ENCODE peak calls at places on chromosome 18, in six cellular contexts. One of them, this sample, is unnamed.
A peak's percentile ranks its signal among the peaks of the same experiment; 100 is the strongest.

GRCh38 chr18:37238271-37238670 is 327.3 kb downstream of the CELF4 start:
- DNase-seq in spleen: no peak
- DNase-seq in heart left ventricle: no peak
- DNase-seq in IMR-90: no peak
- DNase-seq in HCT116: no peak
- DNase-seq in A549: no peak
- DNase-seq in this sample: no peak

GRCh38 chr18:55781481-55781957 is 193.5 kb upstream of the TCF4 start:
- DNase-seq in A549: peak; percentile 7
- DNase-seq in spleen: no peak
- DNase-seq in IMR-90: peak; percentile 77
- DNase-seq in HCT116: no peak
- DNase-seq in heart left ventricle: peak; percentile 57
- DNase-seq in this sample: no peak

GRCh38 chr18:2651981-2652380 is 3.5 kb upstream of the SMCHD1 start:
- DNase-seq in heart left ventricle: no peak
- DNase-seq in A549: no peak
- DNase-seq in spleen: no peak
- DNase-seq in HCT116: no peak
- DNase-seq in IMR-90: no peak
- DNase-seq in this sample: no peak

GRCh38 chr18:69567813-69568488 is 167.3 kb downstream of the DOK6 start:
- DNase-seq in spleen: no peak
- DNase-seq in A549: no peak
- DNase-seq in HCT116: no peak
- DNase-seq in heart left ventricle: no peak
- DNase-seq in IMR-90: no peak
- DNase-seq in this sample: no peak

GRCh38 chr18:45974088-45974536 is 7.0 kb upstream of the EPG5 start:
- DNase-seq in HCT116: peak; percentile 63
- DNase-seq in IMR-90: peak; percentile 86
- DNase-seq in A549: peak; percentile 21
- DNase-seq in spleen: no peak
- DNase-seq in heart left ventricle: peak; percentile 27
- DNase-seq in this sample: no peak

GRCh38 chr18:79399275-79400081 is 3.7 kb downstream of the NFATC1 start:
- DNase-seq in HCT116: no peak
- DNase-seq in spleen: peak; percentile 91
- DNase-seq in A549: no peak
- DNase-seq in IMR-90: no peak
- DNase-seq in heart left ventricle: no peak
- DNase-seq in this sample: no peak

GRCh38 chr18:57806891-57807280 is 3.8 kb upstream of the ATP8B1 start:
- DNase-seq in A549: peak; percentile 24
- DNase-seq in IMR-90: peak; percentile 89
- DNase-seq in HCT116: no peak
- DNase-seq in heart left ventricle: no peak
- DNase-seq in spleen: no peak
- DNase-seq in this sample: no peak

GRCh38 chr18:34350778-34351177 is 126.1 kb upstream of the NOL4 start:
- DNase-seq in spleen: no peak
- DNase-seq in HCT116: no peak
- DNase-seq in heart left ventricle: no peak
- DNase-seq in IMR-90: no peak
- DNase-seq in A549: no peak
- DNase-seq in this sample: no peak

GRCh38 chr18:76803814-76804213 is 18.5 kb upstream of the ZNF236 start:
- DNase-seq in IMR-90: peak; percentile 52
- DNase-seq in HCT116: no peak
- DNase-seq in A549: peak; percentile 55
- DNase-seq in spleen: no peak
- DNase-seq in heart left ventricle: peak; percentile 56
- DNase-seq in this sample: no peak

GRCh38 chr18:78983530-78983929 is 3.9 kb downstream of the SALL3 start:
- DNase-seq in HCT116: no peak
- DNase-seq in IMR-90: no peak
- DNase-seq in A549: no peak
- DNase-seq in heart left ventricle: no peak
- DNase-seq in spleen: no peak
- DNase-seq in this sample: no peak

GRCh38 chr18:27839141-27839540 is 337.8 kb downstream of the CDH2 start:
- DNase-seq in HCT116: no peak
- DNase-seq in spleen: no peak
- DNase-seq in IMR-90: peak; percentile 66
- DNase-seq in A549: peak; percentile 27
- DNase-seq in heart left ventricle: no peak
- DNase-seq in this sample: no peak

GRCh38 chr18:51417643-51418483 is 220.4 kb upstream of the MEX3C start:
- DNase-seq in spleen: no peak
- DNase-seq in HCT116: no peak
- DNase-seq in IMR-90: no peak
- DNase-seq in A549: no peak
- DNase-seq in heart left ventricle: no peak
- DNase-seq in this sample: no peak

GRCh38 chr18:62759704-62760402 is 44.5 kb downstream of the PHLPP1 start:
- DNase-seq in IMR-90: peak; percentile 76
- DNase-seq in heart left ventricle: no peak
- DNase-seq in A549: no peak
- DNase-seq in HCT116: no peak
- DNase-seq in spleen: no peak
- DNase-seq in this sample: no peak

GRCh38 chr18:39184176-39184575 is 1618.6 kb upstream of the CELF4 start:
- DNase-seq in IMR-90: no peak
- DNase-seq in spleen: no peak
- DNase-seq in HCT116: no peak
- DNase-seq in heart left ventricle: no peak
- DNase-seq in A549: no peak
- DNase-seq in this sample: no peak

GRCh38 chr18:51803029-51803428 is 537.0 kb upstream of the DCC start:
- DNase-seq in HCT116: no peak
- DNase-seq in heart left ventricle: no peak
- DNase-seq in IMR-90: no peak
- DNase-seq in A549: no peak
- DNase-seq in spleen: no peak
- DNase-seq in this sample: no peak

GRCh38 chr18:36312806-36313395 is 15.4 kb downstream of the FHOD3 start:
- DNase-seq in IMR-90: peak; percentile 39
- DNase-seq in A549: no peak
- DNase-seq in heart left ventricle: no peak
- DNase-seq in HCT116: no peak
- DNase-seq in spleen: no peak
- DNase-seq in this sample: no peak

GRCh38 chr18:26051845-26052244 is 38.6 kb downstream of the SS18 start:
- DNase-seq in HCT116: no peak
- DNase-seq in spleen: no peak
- DNase-seq in heart left ventricle: no peak
- DNase-seq in IMR-90: no peak
- DNase-seq in A549: no peak
- DNase-seq in this sample: no peak

GRCh38 chr18:47930086-47930843 is at the start of gene SMAD2:
- DNase-seq in IMR-90: peak; percentile 35
- DNase-seq in heart left ventricle: peak; percentile 88
- DNase-seq in HCT116: peak; percentile 60
- DNase-seq in A549: peak; percentile 15
- DNase-seq in spleen: peak; percentile 97
- DNase-seq in this sample: peak; percentile 60

GRCh38 chr18:74153377-74153776 is 5.1 kb downstream of the TIMM21 start:
- DNase-seq in spleen: no peak
- DNase-seq in heart left ventricle: no peak
- DNase-seq in HCT116: no peak
- DNase-seq in IMR-90: no peak
- DNase-seq in A549: no peak
- DNase-seq in this sample: no peak

GRCh38 chr18:57009836-57010235 is 137.1 kb upstream of the BOD1L2 start:
- DNase-seq in HCT116: no peak
- DNase-seq in A549: no peak
- DNase-seq in heart left ventricle: no peak
- DNase-seq in IMR-90: no peak
- DNase-seq in spleen: no peak
- DNase-seq in this sample: no peak

GRCh38 chr18:22099925-22100324 is 69.5 kb upstream of the GATA6 start:
- DNase-seq in spleen: no peak
- DNase-seq in A549: no peak
- DNase-seq in IMR-90: no peak
- DNase-seq in HCT116: no peak
- DNase-seq in heart left ventricle: no peak
- DNase-seq in this sample: no peak

GRCh38 chr18:80200171-80200931 is 47.0 kb downstream of the PARD6G start:
- DNase-seq in heart left ventricle: no peak
- DNase-seq in spleen: no peak
- DNase-seq in A549: peak; percentile 7
- DNase-seq in IMR-90: peak; percentile 17
- DNase-seq in HCT116: no peak
- DNase-seq in this sample: no peak

GRCh38 chr18:22066083-22066485 is 103.3 kb upstream of the GATA6 start:
- DNase-seq in heart left ventricle: no peak
- DNase-seq in spleen: peak; percentile 21
- DNase-seq in A549: no peak
- DNase-seq in IMR-90: no peak
- DNase-seq in HCT116: no peak
- DNase-seq in this sample: no peak

DNA sequence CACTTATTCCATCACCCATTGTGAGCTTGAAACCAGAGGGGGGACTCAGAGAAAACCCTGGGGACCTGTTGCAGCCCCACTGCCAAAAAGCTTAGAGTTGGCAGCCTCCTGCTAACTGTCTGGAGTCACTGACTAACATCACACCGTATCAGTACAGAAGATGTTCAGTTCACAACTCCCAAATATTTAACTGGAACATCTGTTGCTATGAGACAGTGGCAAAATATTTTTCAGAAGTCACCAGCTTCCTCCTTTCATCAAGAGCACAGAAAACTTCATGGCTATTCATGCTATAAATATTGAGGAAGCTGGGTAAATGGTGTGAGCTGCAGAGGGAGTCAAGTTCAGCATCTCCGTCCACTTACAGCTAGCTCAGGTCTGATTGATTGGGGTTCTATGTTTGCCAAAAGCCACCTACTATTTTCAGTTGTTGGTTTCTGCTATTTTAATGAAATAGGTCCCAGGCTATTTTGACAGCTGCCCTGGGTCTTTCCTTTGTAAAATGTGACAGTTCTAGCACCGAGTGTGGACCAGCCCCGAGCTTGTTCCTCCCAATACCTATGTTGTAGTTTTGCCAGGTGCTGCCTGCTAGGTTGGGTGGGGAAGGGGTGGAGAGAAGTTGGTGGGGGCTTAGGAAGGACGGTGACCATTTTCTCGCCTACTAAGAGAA is 9.8 kb downstream of the TUBB6 start:
- DNase-seq in A549: no peak
- DNase-seq in spleen: no peak
- DNase-seq in IMR-90: peak; percentile 85
- DNase-seq in heart left ventricle: no peak
- DNase-seq in HCT116: no peak
- DNase-seq in this sample: no peak
- H3K4me1 ChIP-seq in A549: no peaks in the 10 kb centered on the region
- H3K4me1 ChIP-seq in spleen: peaks cover 6% of the 10 kb centered on the region
- H3K4me1 ChIP-seq in IMR-90: peaks cover 17% of the 10 kb centered on the region
- H3K4me1 ChIP-seq in heart left ventricle: peaks cover 58% of the 10 kb centered on the region
- H3K4me1 ChIP-seq in HCT116: no peaks in the 10 kb centered on the region
- H3K4me1 ChIP-seq in this sample: peaks cover 57% of the 10 kb centered on the region

GRCh38 chr18:13563390-13563805 is 163.0 kb downstream of the FAM210A start:
- DNase-seq in IMR-90: no peak
- DNase-seq in A549: no peak
- DNase-seq in heart left ventricle: no peak
- DNase-seq in HCT116: no peak
- DNase-seq in spleen: no peak
- DNase-seq in this sample: no peak

GRCh38 chr18:13565228-13565627 is 161.1 kb downstream of the FAM210A start:
- DNase-seq in HCT116: no peak
- DNase-seq in A549: no peak
- DNase-seq in spleen: no peak
- DNase-seq in IMR-90: no peak
- DNase-seq in heart left ventricle: peak; percentile 69
- DNase-seq in this sample: no peak

GRCh38 chr18:13564579-13564978 is 161.8 kb downstream of the FAM210A start:
- DNase-seq in A549: no peak
- DNase-seq in IMR-90: no peak
- DNase-seq in HCT116: no peak
- DNase-seq in spleen: no peak
- DNase-seq in heart left ventricle: peak; percentile 65
- DNase-seq in this sample: no peak

GRCh38 chr18:13560306-13560705 is 166.1 kb downstream of the FAM210A start:
- DNase-seq in heart left ventricle: no peak
- DNase-seq in IMR-90: no peak
- DNase-seq in A549: no peak
- DNase-seq in spleen: no peak
- DNase-seq in HCT116: no peak
- DNase-seq in this sample: no peak

DNA sequence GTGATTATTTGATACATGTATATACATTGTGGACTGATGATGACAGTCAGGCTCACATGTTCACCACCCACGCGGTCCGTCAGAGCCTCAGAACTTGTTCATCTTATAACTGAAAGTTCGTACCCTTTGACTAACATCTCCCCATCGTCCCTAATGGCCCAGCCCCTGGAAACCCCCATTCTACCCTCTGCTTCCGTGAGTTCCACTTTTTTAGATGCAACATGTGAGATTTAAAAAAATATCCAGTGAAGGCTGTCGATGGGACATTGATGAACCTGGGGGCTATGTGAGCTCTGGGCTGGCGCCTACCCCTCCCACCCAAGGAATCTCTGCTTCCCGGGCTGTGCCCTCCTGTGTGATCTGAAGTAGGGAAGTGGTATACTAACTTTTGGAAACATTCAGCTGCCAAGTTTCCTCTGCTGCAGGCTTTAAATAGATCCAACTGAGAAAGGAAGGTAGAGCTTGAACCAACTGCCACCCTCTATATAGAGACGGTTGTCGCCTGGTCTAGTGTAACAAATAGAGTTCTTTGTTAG is 163.8 kb downstream of the FAM210A start:
- DNase-seq in IMR-90: no peak
- DNase-seq in spleen: no peak
- DNase-seq in heart left ventricle: no peak
- DNase-seq in HCT116: no peak
- DNase-seq in A549: no peak
- DNase-seq in this sample: no peak
- TF ChIP-seq POLR2A in IMR-90: no peak
- TF ChIP-seq POLR2A in spleen: no peak
- TF ChIP-seq POLR2A in heart left ventricle: no peak
- TF ChIP-seq POLR2A in HCT116: no peak
- TF ChIP-seq POLR2A in A549: no peak
- TF ChIP-seq POLR2A in this sample: no peak

GRCh38 chr18:8708670-8709069 is 3.3 kb downstream of the MTCL1 start:
- DNase-seq in HCT116: no peak
- DNase-seq in heart left ventricle: no peak
- DNase-seq in spleen: no peak
- DNase-seq in IMR-90: no peak
- DNase-seq in A549: no peak
- DNase-seq in this sample: no peak
- TF ChIP-seq CTCF in HCT116: no peak
- TF ChIP-seq CTCF in heart left ventricle: no peak
- TF ChIP-seq CTCF in spleen: no peak
- TF ChIP-seq CTCF in IMR-90: no peak
- TF ChIP-seq CTCF in A549: no peak
- TF ChIP-seq CTCF in this sample: no peak

GRCh38 chr18:43501099-43501498 is 223.8 kb upstream of the SYT4 start:
- DNase-seq in A549: no peak
- DNase-seq in HCT116: no peak
- DNase-seq in spleen: no peak
- DNase-seq in heart left ventricle: no peak
- DNase-seq in IMR-90: no peak
- DNase-seq in this sample: no peak

GRCh38 chr18:43507842-43508481 is 230.7 kb upstream of the SYT4 start:
- DNase-seq in HCT116: no peak
- DNase-seq in heart left ventricle: no peak
- DNase-seq in A549: no peak
- DNase-seq in IMR-90: no peak
- DNase-seq in spleen: no peak
- DNase-seq in this sample: no peak

GRCh38 chr18:43506935-43507334 is 229.6 kb upstream of the SYT4 start:
- DNase-seq in spleen: no peak
- DNase-seq in HCT116: no peak
- DNase-seq in heart left ventricle: no peak
- DNase-seq in A549: no peak
- DNase-seq in IMR-90: no peak
- DNase-seq in this sample: no peak
- H3K4me1 ChIP-seq in spleen: no peaks in the 10 kb centered on the region
- H3K4me1 ChIP-seq in HCT116: no peaks in the 10 kb centered on the region
- H3K4me1 ChIP-seq in heart left ventricle: no peaks in the 10 kb centered on the region
- H3K4me1 ChIP-seq in A549: no peaks in the 10 kb centered on the region
- H3K4me1 ChIP-seq in IMR-90: no peaks in the 10 kb centered on the region
- H3K4me1 ChIP-seq in this sample: no peaks in the 10 kb centered on the region

This sample was measured in esophagus squamous epithelium.